ENCODE peak calls at places on chromosomes 13 and 19, in four cellular contexts. L is upper lobe of left lung, X is breast epithelium, V is GM06990. C is an unnamed sample.

GRCh38 chr13:100788540-100788939 is 113.9 kb upstream of the TMTC4 start:
- DNase-seq in L (no peak), X (no peak), V (no peak), C (no peak)

GRCh38 chr13:62142048-62142447 is 726.4 kb upstream of the PCDH20 start:
- DNase-seq in L (no peak), X (no peak), V (no peak), C (no peak)

GRCh38 chr13:93098972-93099371 is 127.6 kb upstream of the GPC6 start:
- DNase-seq in L (no peak), X (no peak), V (no peak), C (no peak)

GRCh38 chr19:13013649-13014048 is 18.4 kb downstream of the NFIX start:
- DNase-seq in L (no peak), X (no peak), V (no peak), C (no peak)

GRCh38 chr13:40922437-40923040 is 96.6 kb downstream of the ELF1 start:
- DNase-seq in L (peak; percentile 80), X (no peak), V (peak; percentile 14), C (no peak)

GRCh38 chr19:9565900-9566705 is 18.2 kb downstream of the ZNF121 start:
- DNase-seq in L (no peak), X (no peak), V (no peak), C (no peak)

GRCh38 chr13:38265135-38265497 is 84.5 kb upstream of the UFM1 start:
- DNase-seq in L (no peak), X (no peak), V (no peak), C (no peak)

GRCh38 chr13:80022146-80022545 is 318.8 kb downstream of the SPRY2 start:
- DNase-seq in L (no peak), X (no peak), V (no peak), C (no peak)

GRCh38 chr13:98065468-98065867 is 77.4 kb upstream of the FARP1 start:
- DNase-seq in L (no peak), X (no peak), V (no peak), C (no peak)

GRCh38 chr19:29376855-29377354 is 148.9 kb upstream of the VSTM2B start:
- DNase-seq in L (no peak), X (no peak), V (no peak), C (no peak)

GRCh38 chr19:29569038-29569911 is 36.8 kb upstream of the POP4 start:
- DNase-seq in L (no peak), X (no peak), V (no peak), C (no peak)

GRCh38 chr19:47305309-47305751 is 4.3 kb upstream of the C5AR1 start:
- DNase-seq in L (no peak), X (no peak), V (peak; percentile 52), C (peak; percentile 76)

GRCh38 chr13:77431449-77431848 is 104.1 kb upstream of the SCEL start:
- DNase-seq in L (no peak), X (no peak), V (peak; percentile 50), C (no peak)

GRCh38 chr19:28126499-28126898 is 1086.5 kb downstream of the UQCRFS1 start:
- DNase-seq in L (no peak), X (no peak), V (no peak), C (no peak)

GRCh38 chr13:111361873-111362648 is 41.6 kb downstream of the TEX29 start:
- DNase-seq in L (no peak), X (no peak), V (no peak), C (no peak)

GRCh38 chr13:31199849-31200635 is at the start of gene B3GLCT:
- DNase-seq in L (peak; percentile 97), X (peak; percentile 48), V (peak; percentile 87), C (no peak)

GRCh38 chr13:23755040-23755439 is 134.2 kb downstream of the MIPEP start:
- DNase-seq in L (no peak), X (no peak), V (no peak), C (no peak)

GRCh38 chr13:30617315-30618185 is at the start of gene USPL1:
- DNase-seq in L (peak; percentile 99), X (peak; percentile 98), V (peak; percentile 100), C (peak; percentile 98)

GRCh38 chr13:29948246-29948645 is 97.8 kb upstream of the UBL3 start:
- DNase-seq in L (no peak), X (no peak), V (no peak), C (no peak)

GRCh38 chr13:97542102-97542501 is 108.1 kb downstream of the RAP2A start:
- DNase-seq in L (no peak), X (no peak), V (no peak), C (no peak)

GRCh38 chr13:110503037-110503901 is 58.3 kb downstream of the RAB20 start:
- DNase-seq in L (peak; percentile 63), X (no peak), V (no peak), C (peak; percentile 16)

GRCh38 chr19:7742991-7743390 is 4.3 kb downstream of the CD209 start:
- DNase-seq in L (no peak), X (no peak), V (no peak), C (no peak)

GRCh38 chr13:61111529-61111928 is 304.1 kb downstream of the PCDH20 start:
- DNase-seq in L (no peak), X (no peak), V (no peak), C (no peak)

GRCh38 chr19:9354651-9355050 is 8.2 kb upstream of the ZNF177 start:
- DNase-seq in L (no peak), X (no peak), V (no peak), C (no peak)

GRCh38 chr19:5036733-5037681 is 68.1 kb downstream of the KDM4B start:
- DNase-seq in L (peak; percentile 57), X (no peak), V (no peak), C (no peak)

GRCh38 chr19:17677002-17677401 is 11.2 kb downstream of the UNC13A start:
- DNase-seq in L (no peak), X (no peak), V (no peak), C (no peak)

GRCh38 chr19:8324186-8325050 is 3.1 kb downstream of the RPS28 start:
- DNase-seq in L (no peak), X (no peak), V (no peak), C (no peak)

GRCh38 chr13:106083620-106084350 is 451.7 kb downstream of the EFNB2 start:
- DNase-seq in L (no peak), X (no peak), V (no peak), C (no peak)

GRCh38 chr19:980133-980998 is 3.8 kb upstream of the WDR18 start:
- DNase-seq in L (no peak), X (no peak), V (no peak), C (no peak)

GRCh38 chr19:52554216-52554971 is 15.7 kb upstream of the ZNF701 start:
- DNase-seq in L (no peak), X (no peak), V (no peak), C (no peak)

DNA sequence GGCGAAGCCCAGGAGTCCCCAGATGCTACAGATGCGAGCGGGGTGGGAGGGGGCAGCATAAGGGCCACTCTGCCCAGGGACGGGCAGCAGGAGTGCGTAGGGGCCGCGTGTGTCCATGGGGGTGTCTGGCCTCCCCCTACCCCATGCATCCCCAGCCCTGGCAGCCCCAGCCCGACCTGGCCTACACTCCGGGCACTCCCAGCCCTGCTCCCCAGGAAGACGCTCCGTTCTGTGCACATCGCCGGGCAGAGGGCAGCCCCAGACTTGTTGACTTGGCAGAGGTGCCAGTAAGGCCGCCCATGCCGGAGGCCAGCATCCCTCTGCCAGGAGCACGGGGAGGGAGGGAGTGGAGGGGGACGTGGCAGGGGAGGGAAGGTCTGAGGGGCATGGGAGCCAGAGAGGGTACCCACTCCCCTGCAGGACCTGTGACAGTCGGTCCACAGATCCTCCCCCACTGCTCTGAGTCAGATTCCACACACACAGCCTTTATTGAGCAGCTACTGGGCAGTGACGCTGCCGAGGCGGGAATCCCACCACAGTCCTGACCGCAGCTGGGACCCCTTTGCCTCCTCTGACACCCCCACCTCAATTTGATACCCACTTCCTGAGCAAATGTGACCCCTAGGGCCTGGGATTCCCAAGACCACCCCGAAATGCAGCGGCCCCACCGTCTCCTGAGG is 1.8 kb upstream of the NKPD1 start:
- DNase-seq in L (peak; percentile 75), X (peak; percentile 67), V (peak; percentile 13), C (no peak)
- H3K4me3 ChIP-seq in L (no peak overlapping the region), X (peak overlapping the region; percentile 37), V (no peak overlapping the region), C (no peak overlapping the region)

DNA sequence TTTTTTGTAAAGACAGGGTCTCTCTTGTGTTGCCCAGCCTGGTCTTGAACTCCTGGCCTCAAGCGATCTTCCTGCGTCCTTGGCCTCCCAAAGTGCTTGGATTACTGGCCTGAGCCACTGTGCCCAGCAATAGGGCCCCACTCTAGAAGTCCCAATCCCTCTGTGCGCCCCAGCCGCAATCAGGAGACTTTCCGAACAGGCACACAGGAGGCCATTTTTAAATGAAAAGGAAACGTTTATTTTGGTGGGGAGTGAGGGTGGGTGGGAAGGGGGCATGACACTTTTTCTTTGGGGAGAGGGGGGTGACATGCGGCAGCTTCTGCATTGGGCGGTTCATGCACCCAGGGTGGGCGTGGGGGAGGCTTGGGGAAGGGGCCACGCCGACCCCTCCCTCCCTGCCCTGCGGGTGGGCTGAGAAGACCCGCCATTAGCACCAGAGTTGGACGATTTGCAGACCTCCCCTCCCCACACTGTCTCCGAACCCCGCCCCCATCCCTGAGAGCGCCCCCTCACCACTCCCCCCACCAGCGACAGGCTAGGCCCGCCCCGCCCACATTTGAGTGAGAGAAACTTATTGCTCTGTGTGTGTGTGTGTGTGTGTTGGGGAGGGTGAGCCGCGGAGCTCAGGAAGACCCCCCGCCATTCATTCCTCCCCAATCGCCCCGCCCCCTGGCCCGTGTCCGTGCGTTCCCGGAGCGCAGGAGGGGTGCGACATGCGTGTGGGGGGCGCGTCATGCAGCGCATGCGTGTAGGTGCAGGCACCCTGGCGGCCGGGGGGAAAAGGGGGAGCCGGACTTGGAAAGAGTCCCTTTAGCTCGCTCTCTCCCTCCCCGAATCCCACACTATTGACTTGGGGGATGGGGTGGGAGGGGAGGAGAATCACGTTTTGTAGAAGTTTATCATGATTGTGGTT is 17.2 kb downstream of the KCNC3 start:
- DNase-seq in L (peak; percentile 79), X (no peak), V (no peak), C (no peak)
- TF ChIP-seq CTCF in L (no peak), X (no peak), V (no peak), C (no peak)

GRCh38 chr19:40284501-40285352 is at the start of gene AKT2:
- DNase-seq in L (peak; percentile 94), X (no peak), V (no peak), C (no peak)

GRCh38 chr19:40284251-40284500 is 969 bp downstream of the AKT2 start:
- DNase-seq in L (no peak), X (no peak), V (no peak), C (no peak)

GRCh38 chr19:40286674-40287421 is 1.7 kb upstream of the AKT2 start:
- DNase-seq in L (no peak), X (no peak), V (no peak), C (no peak)

GRCh38 chr19:40285353-40286234 is 449 bp upstream of the AKT2 start:
- DNase-seq in L (peak; percentile 95), X (peak; percentile 99), V (peak; percentile 98), C (peak; percentile 97)

GRCh38 chr19:40286235-40286530 is 1.0 kb upstream of the AKT2 start:
- DNase-seq in L (no peak), X (no peak), V (no peak), C (no peak)
- H3K4me3 ChIP-seq in L (no peak overlapping the region), X (peak overlapping the region; percentile 97), V (no peak overlapping the region), C (no peak overlapping the region)

GRCh38 chr19:43316591-43317319 is 36.7 kb upstream of the CD177 start:
- DNase-seq in L (peak; percentile 39), X (no peak), V (no peak), C (no peak)
- TF ChIP-seq CTCF in L (no peak), X (no peak), V (peak; percentile 30), C (peak; percentile 80)

C was measured in AG09309.